ENCODE peak calls at places on chromosomes 3 and 15, in ten cellular contexts. C is SK-N-SH; T is COLO829; M is NCI-H1694 treated with DMSO at 0.1 percent for 48 hours; U is hepatic stellate cell; X is T-cell; P is HS-27A; O is omental fat pad; G is SW480; W is CD8-positive, alpha-beta T cell. L is an unnamed sample.

GRCh38 chr3:192943384-192943783 is 25.7 kb upstream of the MB21D2 start:
- DNase-seq in C (no peak), T (no peak), M (no peak), U (peak), X (no peak), P (no peak), O (no peak), G (no peak), W (no peak), L (no peak)

GRCh38 chr3:14057701-14058100 is 67.0 kb downstream of the CHCHD4 start:
- DNase-seq in C (no peak), T (no peak), M (no peak), U (no peak), X (no peak), P (no peak), O (no peak), G (peak), W (no peak), L (no peak)

GRCh38 chr15:37134699-37135131 is 34.4 kb upstream of the MEIS2 start:
- DNase-seq in C (no peak), T (peak), M (peak), U (peak), X (no peak), P (peak), O (no peak), G (peak), W (no peak), L (peak)

GRCh38 chr3:14462738-14463137 is 60.3 kb downstream of the SLC6A6 start:
- DNase-seq in C (no peak), T (no peak), M (no peak), U (no peak), X (no peak), P (no peak), O (no peak), G (no peak), W (no peak), L (no peak)

GRCh38 chr3:48428863-48429415 is 947 bp downstream of the PLXNB1 start:
- DNase-seq in C (peak), T (no peak), M (no peak), U (peak), X (no peak), P (no peak), O (no peak), G (no peak), W (no peak), L (no peak)

GRCh38 chr3:38003371-38003816 is 12.8 kb downstream of the VILL start:
- DNase-seq in C (peak), T (peak), M (no peak), U (peak), X (peak), P (no peak), O (peak), G (no peak), W (peak), L (peak)

GRCh38 chr3:165195628-165196576 is at the start of gene SLITRK3:
- DNase-seq in C (peak), T (no peak), M (no peak), U (no peak), X (no peak), P (no peak), O (no peak), G (no peak), W (no peak), L (no peak)

GRCh38 chr3:11989383-11990050 is 14.7 kb upstream of the SYN2 start:
- DNase-seq in C (no peak), T (no peak), M (no peak), U (no peak), X (no peak), P (no peak), O (no peak), G (no peak), W (no peak), L (no peak)

GRCh38 chr3:13027154-13027553 is 46.1 kb downstream of the IQSEC1 start:
- DNase-seq in C (no peak), T (no peak), M (no peak), U (no peak), X (no peak), P (no peak), O (no peak), G (no peak), W (no peak), L (no peak)

GRCh38 chr3:164460851-164461250 is 617.4 kb downstream of the SI start:
- DNase-seq in C (no peak), T (peak), M (no peak), U (no peak), X (no peak), P (no peak), O (no peak), G (no peak), W (no peak), L (no peak)

GRCh38 chr15:81265944-81266775 is 57.8 kb downstream of the STARD5 start:
- DNase-seq in C (peak), T (peak), M (peak), U (peak), X (peak), P (peak), O (peak), G (peak), W (peak), L (peak)

GRCh38 chr3:111252795-111253194 is 181.2 kb downstream of the NECTIN3 start:
- DNase-seq in C (peak), T (peak), M (no peak), U (peak), X (no peak), P (no peak), O (no peak), G (peak), W (no peak), L (no peak)

GRCh38 chr15:62112616-62113593 is 46.1 kb downstream of the C2CD4A start:
- DNase-seq in C (no peak), T (peak), M (no peak), U (peak), X (no peak), P (no peak), O (no peak), G (no peak), W (no peak), L (peak)

GRCh38 chr15:33964665-33965040 is 3.6 kb upstream of the CHRM5 start:
- DNase-seq in C (no peak), T (no peak), M (no peak), U (no peak), X (no peak), P (no peak), O (no peak), G (no peak), W (no peak), L (no peak)

GRCh38 chr3:131807822-131808221 is 227.0 kb downstream of the CPNE4 start:
- DNase-seq in C (no peak), T (no peak), M (no peak), U (no peak), X (no peak), P (no peak), O (no peak), G (no peak), W (no peak), L (no peak)

GRCh38 chr15:94205366-94205765 is 26.0 kb upstream of the MCTP2 start:
- DNase-seq in C (no peak), T (peak), M (no peak), U (no peak), X (no peak), P (no peak), O (no peak), G (peak), W (no peak), L (no peak)

GRCh38 chr3:151976211-151977050 is 103.0 kb downstream of the SUCNR1 start:
- DNase-seq in C (no peak), T (peak), M (no peak), U (peak), X (no peak), P (peak), O (no peak), G (peak), W (no peak), L (peak)

GRCh38 chr3:30964612-30965011 is 70.2 kb upstream of the GADL1 start:
- DNase-seq in C (no peak), T (no peak), M (no peak), U (no peak), X (no peak), P (no peak), O (no peak), G (no peak), W (no peak), L (no peak)

GRCh38 chr3:138186216-138186615 is 885 bp upstream of the ARMC8 start:
- DNase-seq in C (no peak), T (no peak), M (no peak), U (no peak), X (no peak), P (no peak), O (no peak), G (peak), W (no peak), L (no peak)

L was measured in dermis microvascular lymphatic vessel endothelial cell.